ENCODE peak calls at places on chromosomes 12 and 14, in four cellular contexts. P, L, I and U are unnamed samples.

GRCh38 chr14:22973217-22974032 is 8.9 kb downstream of the AJUBA start:
- DNase-seq in P (no peak), I (no peak), L (peak), U (peak)

GRCh38 chr14:104282332-104283196 is 144.2 kb downstream of the KIF26A start:
- DNase-seq in I (no peak), P (no peak), L (no peak), U (no peak)

GRCh38 chr14:80419769-80420168 is 208.5 kb upstream of the DIO2 start:
- DNase-seq in I (no peak), P (no peak), L (no peak), U (no peak)

GRCh38 chr12:44817687-44818086 is 58.4 kb downstream of the NELL2 start:
- DNase-seq in I (no peak), P (no peak), L (no peak), U (no peak)

GRCh38 chr12:86104087-86104486 is 152.1 kb downstream of the MGAT4C start:
- DNase-seq in L (no peak), P (no peak), I (no peak), U (no peak)

GRCh38 chr12:70178038-70178437 is 65.2 kb upstream of the CNOT2 start:
- DNase-seq in L (no peak), P (no peak), I (no peak), U (no peak)

GRCh38 chr14:96051642-96052540 is 12.7 kb downstream of the C14orf132 start:
- DNase-seq in I (no peak), L (peak), P (no peak), U (no peak)

GRCh38 chr14:92737206-92737605 is 11.2 kb downstream of the LGMN start:
- DNase-seq in I (no peak), L (no peak), P (no peak), U (no peak)

GRCh38 chr14:61470954-61471279 is 149.5 kb downstream of the PRKCH start:
- DNase-seq in L (no peak), P (no peak), I (no peak), U (no peak)

GRCh38 chr12:93572712-93573551 is 457 bp downstream of the SOCS2 start:
- DNase-seq in L (no peak), P (no peak), I (no peak), U (no peak)

GRCh38 chr12:118055144-118055557 is 5.8 kb downstream of the WSB2 start:
- DNase-seq in L (peak), P (no peak), I (no peak), U (no peak)

GRCh38 chr14:65910108-65910507 is 497.6 kb downstream of the FUT8 start:
- DNase-seq in L (peak), P (no peak), I (no peak), U (no peak)

GRCh38 chr14:91246051-91246852 is 1.7 kb upstream of the GPR68 start:
- DNase-seq in P (no peak), I (no peak), L (no peak), U (no peak)

GRCh38 chr14:69226178-69226577 is 33.8 kb upstream of the GALNT16 start:
- DNase-seq in L (no peak), I (no peak), P (no peak), U (no peak)

GRCh38 chr14:79855789-79856188 is 355.5 kb downstream of the DIO2 start:
- DNase-seq in I (no peak), P (no peak), L (no peak), U (no peak)

GRCh38 chr14:35333347-35333730 is 41.2 kb downstream of the PSMA6 start:
- DNase-seq in I (no peak), L (no peak), P (no peak), U (no peak)

GRCh38 chr14:100434033-100434601 is 111.0 kb downstream of the SLC25A47 start:
- DNase-seq in I (no peak), L (no peak), P (no peak), U (peak)

GRCh38 chr14:37594238-37594915 is 672 bp downstream of the FOXA1 start:
- DNase-seq in L (peak), I (peak), P (no peak), U (peak)

GRCh38 chr12:71755146-71755892 is 656 bp downstream of the RAB21 start:
- DNase-seq in L (peak), P (peak), I (no peak), U (no peak)

GRCh38 chr14:101966742-101967141 is 2.4 kb downstream of the DYNC1H1 start:
- DNase-seq in L (no peak), I (no peak), P (no peak), U (no peak)

GRCh38 chr12:2295941-2296461 is 243.2 kb downstream of the CACNA1C start:
- DNase-seq in I (no peak), P (no peak), L (no peak), U (peak)

GRCh38 chr12:52645982-52646381 is 6.0 kb downstream of the KRT2 start:
- DNase-seq in L (no peak), I (no peak), P (no peak), U (no peak)

GRCh38 chr14:63174760-63175191 is 29.5 kb upstream of the RHOJ start:
- DNase-seq in P (no peak), L (peak), I (no peak), U (no peak)

GRCh38 chr12:52828156-52829090 is 5.7 kb downstream of the KRT79 start:
- DNase-seq in P (no peak), L (no peak), I (no peak), U (no peak)

GRCh38 chr12:1525858-1526257 is 68.5 kb downstream of the FBXL14 start:
- DNase-seq in I (no peak), L (no peak), P (no peak), U (no peak)

GRCh38 chr14:100988411-100988900 is 84.9 kb upstream of the RTL1 start:
- DNase-seq in L (peak), I (peak), P (peak), U (no peak)

GRCh38 chr14:94897092-94897491 is 127.2 kb upstream of the GSC start:
- DNase-seq in L (no peak), P (no peak), I (no peak), U (no peak)

GRCh38 chr12:76880156-76881023 is 1.6 kb upstream of the CSRP2 start:
- DNase-seq in L (no peak), P (no peak), I (no peak), U (no peak)

GRCh38 chr12:131454418-131455217 is 256.3 kb upstream of the SFSWAP start:
- DNase-seq in P (no peak), L (peak), I (peak), U (peak)

GRCh38 chr12:103901518-103902173 is 28.6 kb upstream of the HSP90B1 start:
- DNase-seq in P (no peak), L (no peak), I (no peak), U (no peak)

GRCh38 chr12:3189282-3189681 is 112.1 kb downstream of the TSPAN9 start:
- DNase-seq in I (no peak), L (no peak), P (no peak), U (no peak)

GRCh38 chr12:65248656-65249633 is 29.5 kb upstream of the MSRB3 start:
- DNase-seq in I (no peak), L (no peak), P (no peak), U (no peak)
- TF ChIP-seq REST in I (no peak), L (no peak), P (no peak), U (no peak)

GRCh38 chr12:31444801-31445200 is 118.9 kb upstream of the SINHCAF start:
- DNase-seq in L (no peak), I (no peak), P (no peak), U (no peak)
- TF ChIP-seq REST in L (no peak), I (no peak), P (no peak), U (no peak)

DNA sequence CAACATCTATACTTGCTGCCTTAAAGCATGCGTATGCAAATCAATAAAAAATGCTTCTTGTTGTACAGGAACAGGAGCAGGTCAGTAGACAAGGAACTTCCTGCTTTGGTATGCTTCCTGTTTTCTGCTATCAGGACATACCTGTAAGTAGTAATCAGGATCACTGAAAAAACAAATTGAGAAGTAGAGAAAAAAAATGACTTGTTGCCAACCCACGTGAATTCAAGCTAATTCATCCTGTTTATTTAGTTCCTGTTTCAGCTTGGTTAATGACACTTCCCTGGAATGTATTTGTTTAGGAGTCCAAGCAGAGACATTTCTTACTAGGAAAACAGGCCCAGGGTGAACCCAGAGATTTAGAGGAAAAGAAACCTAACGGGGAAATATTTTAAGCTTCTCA is 124.3 kb downstream of the PAWR start:
- DNase-seq in L (no peak), I (no peak), P (no peak), U (no peak)
- TF ChIP-seq REST in L (no peak), I (no peak), P (no peak), U (no peak)

GRCh38 chr12:6367969-6368892 is 7.1 kb downstream of the SCNN1A start:
- DNase-seq in I (no peak), P (no peak), L (no peak), U (no peak)

GRCh38 chr12:6370576-6370935 is 4.8 kb downstream of the SCNN1A start:
- DNase-seq in P (no peak), L (no peak), I (no peak), U (no peak)

GRCh38 chr12:6367065-6367968 is 8.0 kb downstream of the SCNN1A start:
- DNase-seq in L (no peak), I (no peak), P (peak), U (peak)

GRCh38 chr12:6369916-6370575 is 5.3 kb downstream of the SCNN1A start:
- DNase-seq in L (no peak), P (no peak), I (no peak), U (no peak)

GRCh38 chr12:6368906-6369525 is 6.3 kb downstream of the SCNN1A start:
- DNase-seq in L (no peak), I (no peak), P (no peak), U (no peak)
- TF ChIP-seq REST in L (no peak), I (no peak), P (no peak), U (no peak)